ENCODE peak calls at places on chromosomes 11 and 22, in seven cellular contexts. V is kidney, M is HepG2, T is fibroblast of lung, K is IMR-90, S is colonic mucosa, P is endodermal cell. A is an unnamed sample.

GRCh38 chr22:22799561-22799960 is 88.1 kb upstream of the IGLL5 start:
- DNase-seq in K (no peak), M (no peak), T (no peak), V (no peak), P (no peak), S (no peak), A (no peak)

GRCh38 chr22:43465291-43466015 is 53.6 kb downstream of the MPPED1 start:
- DNase-seq in K (no peak), V (no peak), T (no peak), S (no peak), P (no peak), M (no peak), A (no peak)

GRCh38 chr11:1116666-1117390 is 40.9 kb upstream of the MUC5AC start:
- DNase-seq in M (no peak), S (no peak), T (no peak), V (peak), K (no peak), P (peak), A (no peak)

GRCh38 chr11:2811206-2812091 is 74.1 kb downstream of the CDKN1C start:
- DNase-seq in M (no peak), K (no peak), S (no peak), P (no peak), V (peak), T (no peak), A (no peak)

GRCh38 chr22:23889620-23890019 is 4.6 kb upstream of the MIF start:
- DNase-seq in M (no peak), S (no peak), T (no peak), V (no peak), P (no peak), K (no peak), A (no peak)

GRCh38 chr11:64848779-64849599 is 4.5 kb upstream of the CDC42BPG start:
- DNase-seq in T (no peak), V (peak), K (no peak), S (peak), P (peak), M (no peak), A (peak)

GRCh38 chr11:93719310-93719709 is 22.0 kb downstream of the TAF1D start:
- DNase-seq in K (no peak), V (no peak), M (no peak), T (no peak), P (no peak), S (no peak), A (no peak)

GRCh38 chr11:12205330-12205729 is 94.9 kb downstream of the MICAL2 start:
- DNase-seq in P (no peak), S (no peak), T (peak), V (no peak), K (peak), M (no peak), A (peak)

GRCh38 chr22:45064313-45065268 is 54.8 kb upstream of the PHF21B start:
- DNase-seq in V (no peak), S (no peak), P (no peak), T (peak), M (no peak), K (peak), A (peak)

GRCh38 chr11:33868646-33869461 is 23.0 kb downstream of the LMO2 start:
- DNase-seq in P (peak), S (no peak), K (no peak), T (no peak), V (peak), M (no peak), A (no peak)

GRCh38 chr11:82533628-82534353 is 199.9 kb downstream of the FAM181B start:
- DNase-seq in V (no peak), T (no peak), P (no peak), K (no peak), S (no peak), M (no peak), A (peak)

GRCh38 chr11:73320786-73321325 is 12.8 kb downstream of the ARHGEF17 start:
- DNase-seq in S (no peak), V (no peak), M (no peak), K (peak), P (no peak), T (peak), A (no peak)

GRCh38 chr11:1766719-1767398 is 3.1 kb upstream of the CTSD start:
- DNase-seq in M (no peak), V (peak), K (no peak), T (no peak), S (no peak), P (no peak), A (no peak)

GRCh38 chr11:60993611-60994010 is 22.1 kb downstream of the CD6 start:
- DNase-seq in P (no peak), V (no peak), S (no peak), T (no peak), M (no peak), K (no peak), A (no peak)

GRCh38 chr11:88363566-88364169 is 26.1 kb upstream of the CTSC start:
- DNase-seq in P (no peak), S (no peak), V (no peak), M (no peak), T (peak), K (peak), A (peak)

GRCh38 chr11:44833869-44834452 is 107.2 kb downstream of the TSPAN18 start:
- DNase-seq in V (no peak), P (peak), T (no peak), K (no peak), M (no peak), S (no peak), A (peak)

GRCh38 chr11:113176971-113177370 is 137.4 kb upstream of the TTC12 start:
- DNase-seq in K (no peak), P (no peak), V (no peak), M (no peak), S (no peak), T (peak), A (no peak)

GRCh38 chr22:31933406-31933805 is 10.9 kb upstream of the YWHAH start:
- DNase-seq in K (no peak), P (no peak), T (no peak), M (no peak), V (peak), S (no peak), A (no peak)

GRCh38 chr11:27291954-27292641 is 70.9 kb downstream of the CCDC34 start:
- DNase-seq in T (no peak), S (peak), K (no peak), V (no peak), M (peak), P (no peak), A (no peak)

GRCh38 chr11:106585061-106585460 is 433.2 kb downstream of the GUCY1A2 start:
- DNase-seq in T (peak), M (peak), S (no peak), K (peak), V (no peak), P (peak), A (peak)

GRCh38 chr11:109490953-109491733 is 69.2 kb downstream of the C11orf87 start:
- DNase-seq in T (no peak), K (peak), M (no peak), P (no peak), S (no peak), V (no peak), A (no peak)

GRCh38 chr22:35051791-35052190 is 14.2 kb upstream of the ISX start:
- DNase-seq in M (no peak), K (no peak), T (no peak), P (peak), S (no peak), V (no peak), A (no peak)

GRCh38 chr11:969651-970205 is 44.1 kb downstream of the AP2A2 start:
- DNase-seq in T (no peak), V (peak), M (no peak), P (no peak), S (no peak), K (no peak), A (no peak)

GRCh38 chr22:35961480-35961902 is 67.1 kb downstream of the RBFOX2 start:
- DNase-seq in P (peak), M (no peak), S (no peak), K (peak), T (peak), V (peak), A (no peak)

GRCh38 chr11:2928605-2929510 is at the start of gene PHLDA2:
- DNase-seq in T (peak), K (peak), S (peak), V (peak), M (no peak), P (peak), A (peak)

GRCh38 chr11:94835571-94835970 is 67.4 kb downstream of the AMOTL1 start:
- DNase-seq in V (no peak), P (no peak), M (no peak), T (peak), K (peak), S (no peak), A (peak)

GRCh38 chr11:108608548-108608947 is 15.0 kb upstream of the EXPH5 start:
- DNase-seq in S (no peak), K (no peak), P (no peak), V (no peak), M (no peak), T (no peak), A (no peak)

GRCh38 chr11:15843309-15843857 is 513.0 kb downstream of the SOX6 start:
- DNase-seq in M (no peak), P (peak), S (no peak), V (no peak), T (peak), K (peak), A (no peak)

GRCh38 chr11:73414977-73415492 is 38.8 kb downstream of the RELT start:
- DNase-seq in S (no peak), P (no peak), K (peak), T (no peak), V (no peak), M (no peak), A (no peak)

GRCh38 chr11:86524603-86525352 is 147.6 kb downstream of the ME3 start:
- DNase-seq in M (peak), S (no peak), K (peak), T (peak), P (no peak), V (no peak), A (peak)

GRCh38 chr22:29359469-29359868 is 28.9 kb downstream of the AP1B1 start:
- DNase-seq in S (peak), T (peak), M (peak), K (peak), V (no peak), P (peak), A (peak)

GRCh38 chr11:112656772-112657428 is 304.3 kb upstream of the NCAM1 start:
- DNase-seq in K (peak), T (peak), P (no peak), S (no peak), V (no peak), M (no peak), A (peak)

GRCh38 chr11:45379162-45379863 is 93.2 kb upstream of the SYT13 start:
- DNase-seq in K (no peak), V (no peak), P (no peak), T (no peak), S (no peak), M (no peak), A (no peak)

GRCh38 chr11:76424379-76424778 is 20.4 kb upstream of the EMSY start:
- DNase-seq in T (no peak), M (no peak), P (peak), K (no peak), V (no peak), S (no peak), A (no peak)

GRCh38 chr11:57546869-57547518 is 9.6 kb downstream of the SMTNL1 start:
- DNase-seq in M (peak), K (peak), T (peak), S (no peak), V (no peak), P (peak), A (peak)

GRCh38 chr11:86678823-86679222 is 6.4 kb upstream of the ME3 start:
- DNase-seq in K (peak), V (no peak), P (peak), S (no peak), M (no peak), T (no peak), A (no peak)

GRCh38 chr22:45207981-45208664 is 32.6 kb downstream of the KIAA0930 start:
- DNase-seq in P (no peak), T (peak), K (peak), S (no peak), V (peak), M (no peak), A (peak)

GRCh38 chr22:37749831-37750595 is 53.2 kb downstream of the TRIOBP start:
- DNase-seq in K (peak), M (peak), T (peak), P (no peak), V (no peak), S (no peak), A (no peak)

GRCh38 chr22:37748659-37749058 is 51.8 kb downstream of the TRIOBP start:
- DNase-seq in M (no peak), S (no peak), P (no peak), V (no peak), T (no peak), K (no peak), A (no peak)

GRCh38 chr22:37750596-37751162 is 53.8 kb downstream of the TRIOBP start:
- DNase-seq in P (no peak), M (no peak), S (no peak), T (no peak), K (no peak), V (peak), A (no peak)

GRCh38 chr22:37747715-37748100 is 50.9 kb downstream of the TRIOBP start:
- DNase-seq in M (no peak), V (no peak), T (no peak), S (no peak), K (no peak), P (no peak), A (no peak)

DNA sequence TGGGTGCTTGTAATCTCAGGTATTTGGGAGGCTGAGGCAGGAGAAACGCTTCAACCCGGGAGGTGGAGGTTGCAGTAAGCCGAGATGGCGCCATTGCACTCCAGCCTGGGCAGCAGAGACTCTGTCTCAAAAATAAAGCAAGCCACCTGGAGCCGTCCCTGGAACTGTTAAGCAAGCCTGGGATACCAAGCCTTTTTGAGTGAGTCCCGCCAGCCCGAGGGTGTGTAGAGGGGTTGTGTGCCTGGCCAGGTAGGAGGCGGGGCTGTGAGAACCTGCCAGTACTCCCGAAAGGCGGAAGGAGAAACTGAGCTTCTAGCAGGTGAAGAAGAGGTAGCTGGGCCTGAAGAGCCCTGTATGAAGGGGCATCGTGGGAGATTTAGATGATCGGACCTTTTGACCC is 52.4 kb downstream of the TRIOBP start:
- DNase-seq in P (no peak), T (no peak), K (no peak), V (no peak), M (no peak), S (no peak), A (no peak)
- H3K27ac ChIP-seq in P (no peak), T (peak), K (peak), V (peak), M (no peak), S (no peak), A (no peak)

DNA sequence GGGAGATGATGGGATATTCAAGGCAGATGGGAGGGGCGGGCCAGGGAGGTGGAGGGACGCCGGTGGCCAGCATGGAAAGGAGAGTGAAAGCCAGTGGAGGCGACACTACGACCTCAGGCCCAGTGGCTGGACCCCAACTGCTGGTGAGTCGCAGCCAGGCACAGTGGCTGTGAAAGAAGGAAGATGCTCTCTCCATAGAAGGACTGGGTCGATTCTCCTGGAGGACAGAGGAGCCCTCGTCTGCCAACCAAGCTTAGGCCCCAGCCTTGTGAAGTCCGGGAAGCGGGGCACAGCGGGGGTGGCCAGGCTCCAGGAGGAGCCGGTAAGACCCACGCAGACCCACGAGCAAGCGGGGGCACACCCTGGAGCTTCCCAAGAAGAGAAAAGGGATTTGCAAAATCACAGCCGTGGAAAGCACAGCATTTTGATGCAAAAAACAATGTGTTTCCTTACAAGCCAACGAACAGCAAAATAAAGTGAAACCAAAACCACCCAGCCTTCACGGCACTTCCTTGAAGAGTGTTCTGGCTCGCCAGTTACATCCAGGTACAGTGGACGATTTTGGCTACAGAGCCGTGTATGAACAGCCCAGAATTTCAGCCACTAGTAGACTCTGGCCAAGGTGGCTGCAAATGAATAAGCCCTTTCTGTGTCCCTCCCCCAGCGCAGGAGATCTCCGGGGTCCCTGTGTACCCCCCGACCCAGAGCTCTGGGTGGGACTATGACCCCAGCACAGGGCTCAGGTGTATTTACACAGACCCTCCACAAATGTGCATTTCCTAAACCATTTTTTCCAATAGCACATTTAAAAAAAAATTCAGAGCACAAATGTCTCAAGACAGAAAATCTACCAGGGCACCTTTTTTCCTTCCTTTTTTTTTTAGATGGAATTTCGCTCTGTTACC is 96.9 kb downstream of the TRMU start:
- DNase-seq in T (no peak), M (no peak), S (peak), P (no peak), V (peak), K (no peak), A (no peak)
- H3K9ac ChIP-seq in T (no peak), M (no peak), S (peak), P (no peak), V (peak), K (no peak), A (no peak)

GRCh38 chr22:38465673-38466490 is 2.0 kb upstream of the KDELR3 start:
- DNase-seq in S (no peak), P (peak), V (peak), T (no peak), K (no peak), M (no peak), A (no peak)

GRCh38 chr22:38467438-38467903 is 425 bp upstream of the KDELR3 start:
- DNase-seq in T (no peak), V (no peak), S (peak), K (no peak), M (no peak), P (no peak), A (no peak)

GRCh38 chr22:38469306-38469781 is 1.4 kb downstream of the KDELR3 start:
- DNase-seq in V (peak), P (no peak), K (no peak), S (no peak), M (no peak), T (no peak), A (no peak)

GRCh38 chr22:38468761-38469305 is 937 bp downstream of the KDELR3 start:
- DNase-seq in V (peak), K (no peak), S (no peak), T (no peak), M (no peak), P (no peak), A (no peak)

DNA sequence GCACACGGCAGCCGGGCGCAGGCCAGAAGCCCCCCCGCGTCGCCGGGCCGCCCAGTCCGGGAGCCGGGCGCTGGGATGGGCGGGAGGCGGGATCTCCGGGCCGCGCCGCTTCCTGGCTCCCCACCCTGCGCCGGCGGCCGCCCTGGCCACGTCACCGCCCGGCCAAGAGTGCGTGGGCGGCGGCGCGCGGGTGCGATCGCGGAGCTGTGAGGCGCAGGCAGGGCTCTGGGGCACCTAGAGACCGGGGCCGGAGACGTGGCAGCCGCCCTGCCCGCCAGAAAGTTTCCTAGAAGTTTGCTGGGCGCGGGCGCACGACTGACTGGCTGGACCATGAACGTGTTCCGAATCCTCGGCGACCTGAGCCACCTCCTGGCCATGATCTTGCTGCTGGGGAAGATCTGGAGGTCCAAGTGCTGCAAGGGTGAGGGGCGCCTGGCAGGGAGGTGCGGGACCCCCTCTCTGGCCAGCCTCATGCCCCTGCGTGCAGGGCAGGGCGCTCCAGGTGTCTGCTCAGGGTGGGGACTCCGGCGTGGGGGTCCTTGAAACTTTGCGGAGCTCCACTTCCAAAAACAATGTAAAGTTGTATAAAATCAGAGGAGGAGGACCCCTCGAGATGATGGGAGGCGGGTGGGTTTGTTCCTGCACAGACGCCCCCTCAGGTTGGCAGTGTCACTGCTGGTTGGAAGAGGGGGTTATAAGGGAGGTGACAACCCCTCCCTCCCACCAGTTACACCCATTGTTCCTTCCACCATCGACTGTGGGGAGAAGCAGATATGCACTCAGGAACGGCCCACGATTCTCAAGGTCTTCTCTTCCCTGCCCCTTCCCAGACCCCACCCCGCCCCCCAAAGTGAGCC is at the start of gene KDELR3:
- DNase-seq in P (peak), T (peak), M (no peak), K (peak), S (peak), V (peak), A (peak)
- TF ChIP-seq CTCF in P (peak), T (peak), M (no peak), K (peak), S (no peak), V (no peak), A (no peak)

DNA sequence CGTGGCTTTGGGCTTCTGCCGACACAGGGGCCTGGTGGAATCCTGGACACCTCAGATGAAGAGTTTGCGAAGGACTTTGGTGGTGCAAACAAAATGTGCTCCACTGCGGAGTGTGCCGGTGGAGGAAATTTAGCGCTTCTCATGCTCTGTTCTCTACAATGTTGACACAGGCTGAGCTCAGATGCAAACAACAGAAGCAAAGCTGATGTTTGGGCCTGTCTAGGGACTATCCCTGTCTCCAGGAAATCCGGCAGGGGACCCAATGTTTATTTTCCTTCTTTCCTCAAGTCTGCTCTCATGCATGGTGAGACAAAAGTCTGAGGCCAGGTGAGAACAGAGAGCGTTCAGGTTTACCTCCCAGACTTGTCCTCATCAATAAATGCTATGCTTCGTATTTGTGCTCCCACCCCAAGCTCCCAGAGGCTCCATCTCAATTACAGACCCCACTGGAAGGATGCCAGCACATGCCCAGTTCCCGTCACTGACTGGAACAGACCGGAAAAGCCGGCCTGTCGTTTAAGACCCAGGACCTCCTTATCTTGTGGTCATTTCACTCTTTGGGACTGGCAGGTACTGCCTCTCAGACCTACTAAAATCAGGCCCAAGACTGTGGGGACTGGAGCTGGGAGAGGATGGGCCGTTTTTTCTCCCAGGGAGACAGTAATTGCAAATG is 105.7 kb upstream of the B3GAT1 start:
- DNase-seq in V (peak), M (no peak), T (no peak), K (no peak), P (peak), S (no peak), A (no peak)
- H3K27ac ChIP-seq in V (no peak), M (no peak), T (no peak), K (no peak), P (no peak), S (no peak), A (no peak)

A was measured in PC-3.